ENCODE peak calls at places on chromosomes 1 and 21, in six cellular contexts. One of them, this sample, is unnamed.
A peak's percentile ranks its signal among the peaks of the same experiment; 100 is the strongest.

GRCh38 chr1:164296172-164296571 is 262.8 kb upstream of the PBX1 start:
- DNase-seq in ovary: no peak
- DNase-seq in neural progenitor cell: peak; percentile 36
- DNase-seq in heart right ventricle: peak; percentile 34
- DNase-seq in astrocyte of the spinal cord: peak; percentile 12
- DNase-seq in lower leg skin: no peak
- DNase-seq in this sample: no peak

GRCh38 chr1:15799004-15799867 is 8.2 kb downstream of the UQCRHL start:
- DNase-seq in neural progenitor cell: no peak
- DNase-seq in astrocyte of the spinal cord: peak; percentile 95
- DNase-seq in heart right ventricle: peak; percentile 31
- DNase-seq in lower leg skin: peak; percentile 93
- DNase-seq in ovary: peak; percentile 39
- DNase-seq in this sample: no peak

GRCh38 chr1:24558902-24559791 is 3.3 kb downstream of the NCMAP start:
- DNase-seq in heart right ventricle: peak; percentile 55
- DNase-seq in ovary: no peak
- DNase-seq in astrocyte of the spinal cord: peak; percentile 82
- DNase-seq in lower leg skin: peak; percentile 87
- DNase-seq in neural progenitor cell: peak; percentile 47
- DNase-seq in this sample: no peak

GRCh38 chr1:186829679-186830587 is 1.2 kb downstream of the PLA2G4A start:
- DNase-seq in astrocyte of the spinal cord: no peak
- DNase-seq in neural progenitor cell: no peak
- DNase-seq in heart right ventricle: no peak
- DNase-seq in lower leg skin: no peak
- DNase-seq in ovary: no peak
- DNase-seq in this sample: no peak

GRCh38 chr1:159867322-159868064 is 5.0 kb upstream of the VSIG8 start:
- DNase-seq in ovary: peak; percentile 39
- DNase-seq in heart right ventricle: no peak
- DNase-seq in astrocyte of the spinal cord: no peak
- DNase-seq in lower leg skin: peak; percentile 89
- DNase-seq in neural progenitor cell: no peak
- DNase-seq in this sample: no peak

GRCh38 chr1:64308856-64309255 is 105.4 kb downstream of the UBE2U start:
- DNase-seq in astrocyte of the spinal cord: no peak
- DNase-seq in lower leg skin: no peak
- DNase-seq in neural progenitor cell: no peak
- DNase-seq in heart right ventricle: no peak
- DNase-seq in ovary: no peak
- DNase-seq in this sample: no peak

GRCh38 chr1:7250176-7250575 is 464.9 kb downstream of the CAMTA1 start:
- DNase-seq in astrocyte of the spinal cord: no peak
- DNase-seq in heart right ventricle: no peak
- DNase-seq in ovary: no peak
- DNase-seq in neural progenitor cell: no peak
- DNase-seq in lower leg skin: peak; percentile 69
- DNase-seq in this sample: no peak

GRCh38 chr21:36125513-36126121 is 9.3 kb upstream of the CBR3 start:
- DNase-seq in heart right ventricle: no peak
- DNase-seq in astrocyte of the spinal cord: peak; percentile 62
- DNase-seq in neural progenitor cell: peak; percentile 53
- DNase-seq in lower leg skin: peak; percentile 90
- DNase-seq in ovary: peak; percentile 62
- DNase-seq in this sample: no peak

GRCh38 chr1:179881642-179882252 is 338 bp upstream of the TOR1AIP1 start:
- DNase-seq in lower leg skin: peak; percentile 97
- DNase-seq in astrocyte of the spinal cord: peak; percentile 96
- DNase-seq in neural progenitor cell: no peak
- DNase-seq in ovary: no peak
- DNase-seq in heart right ventricle: no peak
- DNase-seq in this sample: no peak

GRCh38 chr1:117828206-117828605 is 101.2 kb downstream of the GDAP2 start:
- DNase-seq in astrocyte of the spinal cord: peak; percentile 87
- DNase-seq in ovary: no peak
- DNase-seq in neural progenitor cell: no peak
- DNase-seq in lower leg skin: no peak
- DNase-seq in heart right ventricle: peak; percentile 64
- DNase-seq in this sample: no peak

GRCh38 chr1:220113136-220113695 is 19.3 kb downstream of the IARS2 start:
- DNase-seq in ovary: no peak
- DNase-seq in astrocyte of the spinal cord: peak; percentile 32
- DNase-seq in lower leg skin: no peak
- DNase-seq in heart right ventricle: no peak
- DNase-seq in neural progenitor cell: peak; percentile 43
- DNase-seq in this sample: no peak

GRCh38 chr1:66705100-66705499 is 47.2 kb upstream of the DYNLT5 start:
- DNase-seq in astrocyte of the spinal cord: peak; percentile 88
- DNase-seq in lower leg skin: no peak
- DNase-seq in ovary: no peak
- DNase-seq in neural progenitor cell: no peak
- DNase-seq in heart right ventricle: no peak
- DNase-seq in this sample: no peak

GRCh38 chr1:205991237-205991636 is 12.0 kb downstream of the RAB7B start:
- DNase-seq in heart right ventricle: no peak
- DNase-seq in neural progenitor cell: no peak
- DNase-seq in ovary: no peak
- DNase-seq in lower leg skin: no peak
- DNase-seq in astrocyte of the spinal cord: peak; percentile 54
- DNase-seq in this sample: no peak

GRCh38 chr1:97907886-97908285 is 12.9 kb downstream of the DPYD start:
- DNase-seq in astrocyte of the spinal cord: no peak
- DNase-seq in heart right ventricle: no peak
- DNase-seq in ovary: no peak
- DNase-seq in lower leg skin: no peak
- DNase-seq in neural progenitor cell: no peak
- DNase-seq in this sample: no peak

GRCh38 chr1:111920221-111921024 is 69.0 kb downstream of the KCND3 start:
- DNase-seq in lower leg skin: peak; percentile 74
- DNase-seq in neural progenitor cell: no peak
- DNase-seq in astrocyte of the spinal cord: peak; percentile 19
- DNase-seq in ovary: no peak
- DNase-seq in heart right ventricle: no peak
- DNase-seq in this sample: no peak

GRCh38 chr1:110347182-110347893 is 8.2 kb downstream of the RBM15 start:
- DNase-seq in ovary: no peak
- DNase-seq in astrocyte of the spinal cord: no peak
- DNase-seq in neural progenitor cell: no peak
- DNase-seq in heart right ventricle: no peak
- DNase-seq in lower leg skin: no peak
- DNase-seq in this sample: peak; percentile 18

GRCh38 chr1:205678286-205679111 is 1.8 kb downstream of the SLC45A3 start:
- DNase-seq in ovary: peak; percentile 68
- DNase-seq in neural progenitor cell: no peak
- DNase-seq in heart right ventricle: peak; percentile 40
- DNase-seq in astrocyte of the spinal cord: no peak
- DNase-seq in lower leg skin: no peak
- DNase-seq in this sample: no peak

GRCh38 chr21:39715804-39716397 is 29.1 kb upstream of the IGSF5 start:
- DNase-seq in neural progenitor cell: peak; percentile 72
- DNase-seq in heart right ventricle: peak; percentile 16
- DNase-seq in lower leg skin: peak; percentile 37
- DNase-seq in ovary: peak; percentile 20
- DNase-seq in astrocyte of the spinal cord: peak; percentile 46
- DNase-seq in this sample: no peak

GRCh38 chr1:65048325-65048724 is 82.0 kb upstream of the JAK1 start:
- DNase-seq in neural progenitor cell: no peak
- DNase-seq in astrocyte of the spinal cord: no peak
- DNase-seq in lower leg skin: no peak
- DNase-seq in ovary: no peak
- DNase-seq in heart right ventricle: no peak
- DNase-seq in this sample: no peak

GRCh38 chr1:76142771-76143540 is 68.4 kb downstream of the ST6GALNAC3 start:
- DNase-seq in lower leg skin: no peak
- DNase-seq in neural progenitor cell: no peak
- DNase-seq in heart right ventricle: no peak
- DNase-seq in ovary: peak; percentile 31
- DNase-seq in astrocyte of the spinal cord: no peak
- DNase-seq in this sample: no peak

GRCh38 chr1:152654110-152654509 is 9.1 kb upstream of the LCE2D start:
- DNase-seq in astrocyte of the spinal cord: peak; percentile 18
- DNase-seq in ovary: no peak
- DNase-seq in neural progenitor cell: peak; percentile 1
- DNase-seq in heart right ventricle: no peak
- DNase-seq in lower leg skin: no peak
- DNase-seq in this sample: peak; percentile 5

GRCh38 chr1:9809122-9809521 is 14.6 kb downstream of the CLSTN1 start:
- DNase-seq in neural progenitor cell: no peak
- DNase-seq in astrocyte of the spinal cord: no peak
- DNase-seq in heart right ventricle: no peak
- DNase-seq in lower leg skin: peak; percentile 61
- DNase-seq in ovary: no peak
- DNase-seq in this sample: no peak

GRCh38 chr1:236206548-236206947 is 64.2 kb downstream of the GPR137B start:
- DNase-seq in ovary: no peak
- DNase-seq in lower leg skin: no peak
- DNase-seq in astrocyte of the spinal cord: no peak
- DNase-seq in neural progenitor cell: peak; percentile 55
- DNase-seq in heart right ventricle: peak; percentile 23
- DNase-seq in this sample: no peak

GRCh38 chr1:11802616-11802972 is 3.2 kb downstream of the MTHFR start:
- DNase-seq in ovary: peak; percentile 55
- DNase-seq in heart right ventricle: no peak
- DNase-seq in astrocyte of the spinal cord: no peak
- DNase-seq in neural progenitor cell: peak; percentile 9
- DNase-seq in lower leg skin: no peak
- DNase-seq in this sample: no peak

GRCh38 chr1:157091668-157092273 is 7.8 kb downstream of the ETV3L start:
- DNase-seq in astrocyte of the spinal cord: no peak
- DNase-seq in heart right ventricle: no peak
- DNase-seq in lower leg skin: no peak
- DNase-seq in neural progenitor cell: no peak
- DNase-seq in ovary: no peak
- DNase-seq in this sample: no peak

DNA sequence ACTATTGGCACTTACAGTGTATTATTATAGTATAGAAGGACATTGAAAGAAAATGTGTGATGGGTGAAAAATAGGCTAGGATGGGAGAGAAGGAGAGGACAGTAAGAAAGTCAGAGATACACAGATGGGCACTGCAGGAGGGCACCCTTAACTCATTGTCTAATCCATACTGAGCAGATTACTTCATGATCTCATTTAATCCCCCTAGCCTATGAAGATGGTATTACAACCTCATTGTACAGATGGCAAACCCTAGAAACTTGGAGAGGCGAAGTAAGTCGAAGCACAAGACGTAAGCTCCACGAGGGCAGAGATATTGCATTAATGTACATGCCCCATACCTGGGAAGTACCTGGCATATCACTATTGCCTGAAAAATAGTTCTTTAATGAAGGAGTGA is 346.9 kb upstream of the DAB1 start:
- DNase-seq in heart right ventricle: no peak
- DNase-seq in astrocyte of the spinal cord: no peak
- DNase-seq in lower leg skin: no peak
- DNase-seq in neural progenitor cell: peak; percentile 41
- DNase-seq in ovary: no peak
- DNase-seq in this sample: no peak
- TF ChIP-seq CTCF in heart right ventricle: no peak
- TF ChIP-seq CTCF in astrocyte of the spinal cord: peak; percentile 31
- TF ChIP-seq CTCF in lower leg skin: no peak
- TF ChIP-seq CTCF in neural progenitor cell: peak; percentile 42
- TF ChIP-seq CTCF in ovary: no peak
- TF ChIP-seq CTCF in this sample: peak; percentile 45

GRCh38 chr1:230233786-230234185 is 166.7 kb downstream of the GALNT2 start:
- DNase-seq in astrocyte of the spinal cord: no peak
- DNase-seq in heart right ventricle: no peak
- DNase-seq in ovary: no peak
- DNase-seq in lower leg skin: no peak
- DNase-seq in neural progenitor cell: no peak
- DNase-seq in this sample: no peak

GRCh38 chr1:230230948-230231738 is 164.1 kb downstream of the GALNT2 start:
- DNase-seq in ovary: no peak
- DNase-seq in lower leg skin: no peak
- DNase-seq in neural progenitor cell: no peak
- DNase-seq in astrocyte of the spinal cord: no peak
- DNase-seq in heart right ventricle: no peak
- DNase-seq in this sample: no peak

GRCh38 chr1:230230273-230230672 is 163.2 kb downstream of the GALNT2 start:
- DNase-seq in lower leg skin: no peak
- DNase-seq in heart right ventricle: no peak
- DNase-seq in astrocyte of the spinal cord: no peak
- DNase-seq in neural progenitor cell: no peak
- DNase-seq in ovary: no peak
- DNase-seq in this sample: no peak

GRCh38 chr1:230231739-230232075 is 164.7 kb downstream of the GALNT2 start:
- DNase-seq in astrocyte of the spinal cord: peak; percentile 82
- DNase-seq in lower leg skin: no peak
- DNase-seq in heart right ventricle: peak; percentile 48
- DNase-seq in ovary: peak; percentile 77
- DNase-seq in neural progenitor cell: no peak
- DNase-seq in this sample: no peak

DNA sequence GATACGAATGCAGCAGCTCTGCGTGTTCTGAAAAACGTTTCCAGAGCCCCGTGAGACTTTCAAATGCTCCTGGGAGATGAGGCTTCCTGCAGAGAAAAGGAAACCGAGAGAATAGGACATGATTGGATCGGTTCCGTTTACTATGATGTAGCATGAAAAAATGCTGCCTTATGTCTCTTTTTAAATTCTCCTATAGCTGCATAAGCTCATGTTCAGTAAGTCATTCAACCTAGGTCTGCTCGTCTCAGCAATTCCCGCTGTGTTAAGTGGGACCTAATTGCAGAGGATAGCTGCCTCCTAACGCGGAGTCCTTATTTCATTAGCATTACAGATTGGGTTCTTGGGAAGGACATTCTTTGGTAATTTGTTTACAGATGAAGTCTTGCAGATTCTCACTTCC is 165.3 kb downstream of the GALNT2 start:
- DNase-seq in ovary: no peak
- DNase-seq in neural progenitor cell: no peak
- DNase-seq in heart right ventricle: no peak
- DNase-seq in lower leg skin: no peak
- DNase-seq in astrocyte of the spinal cord: peak; percentile 35
- DNase-seq in this sample: no peak
- H3K4me3 ChIP-seq in ovary: no peak overlapping the region
- H3K4me3 ChIP-seq in neural progenitor cell: no peak overlapping the region
- H3K4me3 ChIP-seq in heart right ventricle: no peak overlapping the region
- H3K4me3 ChIP-seq in lower leg skin: no peak overlapping the region
- H3K4me3 ChIP-seq in astrocyte of the spinal cord: peak overlapping the region; percentile 12
- H3K4me3 ChIP-seq in this sample: no peak overlapping the region

DNA sequence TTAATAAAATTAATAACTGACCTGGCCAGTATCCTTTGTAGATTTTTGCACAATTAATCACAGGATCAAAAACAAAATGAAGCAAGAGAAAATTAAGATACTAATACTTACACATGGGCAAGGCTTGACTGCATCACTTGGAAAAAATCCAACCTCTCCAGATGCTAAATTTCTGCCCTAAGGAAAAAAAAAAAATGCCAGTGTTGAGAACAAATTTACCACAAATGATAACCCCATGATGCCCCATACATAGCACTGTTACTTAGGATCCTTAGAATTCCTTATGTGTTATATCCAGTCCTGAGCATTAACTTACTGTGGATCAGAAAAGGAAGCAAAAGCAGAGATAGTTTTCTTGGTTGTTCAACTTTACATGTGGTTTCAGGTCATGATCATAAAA is 347.5 kb downstream of the VAV3 start:
- DNase-seq in astrocyte of the spinal cord: no peak
- DNase-seq in neural progenitor cell: no peak
- DNase-seq in lower leg skin: no peak
- DNase-seq in ovary: no peak
- DNase-seq in heart right ventricle: no peak
- DNase-seq in this sample: no peak
- TF ChIP-seq CTCF in astrocyte of the spinal cord: no peak
- TF ChIP-seq CTCF in neural progenitor cell: no peak
- TF ChIP-seq CTCF in lower leg skin: no peak
- TF ChIP-seq CTCF in ovary: no peak
- TF ChIP-seq CTCF in heart right ventricle: no peak
- TF ChIP-seq CTCF in this sample: no peak

GRCh38 chr21:27715131-27715530 is 748.2 kb upstream of the ADAMTS5 start:
- DNase-seq in ovary: no peak
- DNase-seq in heart right ventricle: no peak
- DNase-seq in lower leg skin: no peak
- DNase-seq in astrocyte of the spinal cord: no peak
- DNase-seq in neural progenitor cell: no peak
- DNase-seq in this sample: no peak
- H3K4me3 ChIP-seq in ovary: no peak overlapping the region
- H3K4me3 ChIP-seq in heart right ventricle: no peak overlapping the region
- H3K4me3 ChIP-seq in lower leg skin: no peak overlapping the region
- H3K4me3 ChIP-seq in astrocyte of the spinal cord: no peak overlapping the region
- H3K4me3 ChIP-seq in neural progenitor cell: no peak overlapping the region
- H3K4me3 ChIP-seq in this sample: no peak overlapping the region

This sample was measured in GM12864.